ENCODE peak calls at places on chromosomes 3 and 15, in five cellular contexts. S is AG04449; Q is RPMI8226; H is NK-92 treated with Interleukin-12 subunit alpha and Interleukin-12 subunit beta, amount 100 ng/mL, for 24 hours; B is sciatic nerve. A is an unnamed sample.

GRCh38 chr3:15499536-15499935 is 22.0 kb downstream of the COLQ start:
- DNase-seq in B (no peak), H (no peak), S (no peak), Q (no peak), A (peak; percentile 29)

GRCh38 chr15:50181206-50181982 is 602 bp upstream of the SLC27A2 start:
- DNase-seq in S (no peak), B (no peak), Q (no peak), H (peak; percentile 29), A (no peak)

GRCh38 chr3:27507515-27508266 is 23.5 kb upstream of the SLC4A7 start:
- DNase-seq in Q (peak; percentile 4), H (no peak), B (no peak), S (no peak), A (peak; percentile 23)

GRCh38 chr3:64161481-64161952 is 63.7 kb downstream of the PRICKLE2 start:
- DNase-seq in B (no peak), H (no peak), S (no peak), Q (no peak), A (no peak)

GRCh38 chr15:65841121-65841930 is 28.0 kb upstream of the RAB11A start:
- DNase-seq in H (no peak), Q (no peak), B (no peak), S (no peak), A (no peak)

GRCh38 chr3:31462050-31462569 is 70.6 kb upstream of the STT3B start:
- DNase-seq in Q (peak; percentile 87), H (no peak), S (no peak), B (no peak), A (peak; percentile 84)

GRCh38 chr3:192684151-192684550 is 43.2 kb downstream of the FGF12 start:
- DNase-seq in B (no peak), S (no peak), Q (no peak), H (no peak), A (no peak)

GRCh38 chr3:45055411-45056143 is 29.5 kb downstream of the CLEC3B start:
- DNase-seq in S (no peak), H (no peak), Q (no peak), B (no peak), A (peak; percentile 74)

GRCh38 chr15:68389041-68389930 is 42.7 kb downstream of the ITGA11 start:
- DNase-seq in Q (no peak), H (no peak), B (peak; percentile 25), S (no peak), A (peak; percentile 59)

GRCh38 chr3:60055765-60056164 is 1005.9 kb upstream of the CFAP20DC start:
- DNase-seq in S (no peak), Q (no peak), H (no peak), B (no peak), A (no peak)

GRCh38 chr3:37766797-37767776 is 94.6 kb upstream of the CTDSPL start:
- DNase-seq in S (no peak), Q (peak; percentile 18), B (no peak), H (no peak), A (no peak)

GRCh38 chr3:171333784-171334464 is 126.3 kb downstream of the TNIK start:
- DNase-seq in S (no peak), B (no peak), H (no peak), Q (no peak), A (no peak)

GRCh38 chr15:29638781-29639180 is 183.5 kb downstream of the TJP1 start:
- DNase-seq in B (no peak), H (no peak), S (no peak), Q (no peak), A (no peak)

GRCh38 chr15:40358492-40359353 is 704 bp downstream of the DISP2 start:
- DNase-seq in Q (peak; percentile 66), S (no peak), H (peak; percentile 53), B (no peak), A (peak; percentile 78)

GRCh38 chr15:100602822-100603393 is 519 bp downstream of the ASB7 start:
- DNase-seq in S (no peak), B (no peak), H (peak; percentile 87), Q (peak; percentile 59), A (peak; percentile 78)

GRCh38 chr15:90629217-90629616 is 87.9 kb upstream of the BLM start:
- DNase-seq in S (no peak), Q (no peak), B (peak; percentile 48), H (no peak), A (no peak)

GRCh38 chr3:58526124-58526957 is 10.6 kb downstream of the ACOX2 start:
- DNase-seq in H (peak; percentile 38), B (no peak), Q (no peak), S (peak; percentile 64), A (no peak)

GRCh38 chr3:188469228-188469885 is 315.4 kb downstream of the LPP start:
- DNase-seq in B (no peak), H (no peak), Q (no peak), S (no peak), A (no peak)

GRCh38 chr3:15271030-15271429 is 61.4 kb downstream of the SH3BP5 start:
- DNase-seq in B (no peak), S (no peak), H (no peak), Q (no peak), A (no peak)

A was measured in Karpas-422.